ENCODE peak calls at places on chromosomes 13 and 19, in five cellular contexts. S is astrocyte, C is heart right ventricle, M is thoracic aorta, I is testis. L is an unnamed sample. For H3K36me3, the result is how much of the 10 kb centered on the place peaks cover.

GRCh38 chr13:97567510-97568243 is 133.7 kb downstream of the RAP2A start:
- DNase-seq in S (peak), C (no peak), M (no peak), I (no peak), L (peak)

GRCh38 chr13:30181856-30182651 is 125.3 kb downstream of the KATNAL1 start:
- DNase-seq in S (no peak), C (no peak), M (no peak), I (no peak), L (no peak)

GRCh38 chr13:45269204-45269603 is 68.4 kb upstream of the KCTD4 start:
- DNase-seq in S (peak), C (no peak), M (no peak), I (no peak), L (no peak)

GRCh38 chr19:3963458-3964255 is 7.2 kb downstream of the DAPK3 start:
- DNase-seq in S (no peak), C (no peak), M (no peak), I (no peak), L (no peak)

GRCh38 chr13:98232456-98232855 is 55.4 kb upstream of the RNF113B start:
- DNase-seq in S (peak), C (no peak), M (no peak), I (no peak), L (no peak)

GRCh38 chr19:42440357-42441046 is 2.2 kb downstream of the CXCL17 start:
- DNase-seq in S (peak), C (peak), M (no peak), I (peak), L (no peak)

GRCh38 chr19:38658462-38659306 is 11.2 kb downstream of the ACTN4 start:
- DNase-seq in S (peak), C (no peak), M (no peak), I (peak), L (no peak)

GRCh38 chr19:15421726-15422260 is 3.0 kb upstream of the AKAP8L start:
- DNase-seq in S (no peak), C (peak), M (no peak), I (no peak), L (no peak)

GRCh38 chr13:67123165-67123564 is 107.0 kb downstream of the PCDH9 start:
- DNase-seq in S (no peak), C (no peak), M (no peak), I (no peak), L (no peak)

GRCh38 chr19:6801397-6802086 is 29.0 kb downstream of the VAV1 start:
- DNase-seq in S (peak), C (peak), M (no peak), I (peak), L (peak)

GRCh38 chr19:38216785-38217746 is 7.0 kb downstream of the DPF1 start:
- DNase-seq in S (no peak), C (no peak), M (no peak), I (no peak), L (no peak)

GRCh38 chr13:44622259-44622658 is 46.1 kb upstream of the TSC22D1 start:
- DNase-seq in S (no peak), C (no peak), M (no peak), I (no peak), L (no peak)

GRCh38 chr19:16447015-16447384 is 24.8 kb downstream of the EPS15L1 start:
- DNase-seq in S (peak), C (peak), M (no peak), I (peak), L (peak)

GRCh38 chr19:35992902-35993765 is 1.9 kb upstream of the SDHAF1 start:
- DNase-seq in S (no peak), C (no peak), M (no peak), I (no peak), L (no peak)

GRCh38 chr13:20241593-20241992 is 9.5 kb upstream of the GJB6 start:
- DNase-seq in S (no peak), C (no peak), M (no peak), I (no peak), L (no peak)

GRCh38 chr19:30558793-30559192 is 186.6 kb downstream of the ZNF536 start:
- DNase-seq in S (no peak), C (no peak), M (no peak), I (no peak), L (no peak)

GRCh38 chr13:97976551-97977375 is 23.3 kb downstream of the IPO5 start:
- DNase-seq in S (no peak), C (peak), M (peak), I (peak), L (no peak)

GRCh38 chr13:39556856-39557255 is 46.1 kb downstream of the LHFPL6 start:
- DNase-seq in S (no peak), C (no peak), M (no peak), I (no peak), L (no peak)

GRCh38 chr13:97257800-97258799 is 36.0 kb downstream of the MBNL2 start:
- DNase-seq in S (peak), C (peak), M (peak), I (no peak), L (peak)

GRCh38 chr19:40726279-40726678 is 9.4 kb downstream of the ITPKC start:
- DNase-seq in S (no peak), C (no peak), M (no peak), I (no peak), L (no peak)

GRCh38 chr13:100530645-100531044 is 57.9 kb downstream of the GGACT start:
- DNase-seq in S (no peak), C (no peak), M (no peak), I (peak), L (no peak)

GRCh38 chr19:40366697-40367561 is 18.4 kb downstream of the PLD3 start:
- DNase-seq in S (peak), C (no peak), M (no peak), I (peak), L (no peak)

GRCh38 chr19:6519289-6519688 is 11.5 kb upstream of the TNFSF9 start:
- DNase-seq in S (peak), C (no peak), M (no peak), I (no peak), L (no peak)

GRCh38 chr13:106378263-106378662 is 157.2 kb downstream of the EFNB2 start:
- DNase-seq in S (no peak), C (no peak), M (no peak), I (peak), L (no peak)

GRCh38 chr19:28242317-28242927 is 970.5 kb downstream of the UQCRFS1 start:
- DNase-seq in S (no peak), C (no peak), M (no peak), I (peak), L (no peak)

GRCh38 chr19:34381399-34382251 is 16.6 kb downstream of the GPI start:
- DNase-seq in S (no peak), C (no peak), M (no peak), I (no peak), L (no peak)

GRCh38 chr19:34382471-34382870 is 17.5 kb downstream of the GPI start:
- DNase-seq in S (no peak), C (no peak), M (no peak), I (no peak), L (no peak)

GRCh38 chr19:34386645-34387445 is 17.4 kb upstream of the PDCD2L start:
- DNase-seq in S (no peak), C (no peak), M (no peak), I (no peak), L (no peak)

GRCh38 chr19:34380639-34381241 is 15.7 kb downstream of the GPI start:
- DNase-seq in S (no peak), C (no peak), M (no peak), I (no peak), L (no peak)

GRCh38 chr19:34383599-34383998 is 18.6 kb downstream of the GPI start:
- DNase-seq in S (no peak), C (no peak), M (no peak), I (no peak), L (no peak)
- H3K36me3 ChIP-seq in S (under half), C (half or more), M (half or more), I (under half), L (under half)

GRCh38 chr19:51521796-51522195 is 9.7 kb downstream of the SIGLEC6 start:
- DNase-seq in S (no peak), C (no peak), M (no peak), I (no peak), L (no peak)

GRCh38 chr19:51525731-51526130 is 5.7 kb downstream of the SIGLEC6 start:
- DNase-seq in S (no peak), C (no peak), M (no peak), I (no peak), L (no peak)

GRCh38 chr19:51520710-51521109 is 10.8 kb downstream of the SIGLEC6 start:
- DNase-seq in S (no peak), C (no peak), M (no peak), I (no peak), L (no peak)

GRCh38 chr19:51521357-51521756 is 10.1 kb downstream of the SIGLEC6 start:
- DNase-seq in S (no peak), C (no peak), M (no peak), I (no peak), L (no peak)

GRCh38 chr19:51524661-51525264 is 6.7 kb downstream of the SIGLEC6 start:
- DNase-seq in S (no peak), C (no peak), M (no peak), I (no peak), L (no peak)
- H3K27ac ChIP-seq in S (no peak), C (no peak), M (no peak), I (no peak), L (no peak)

DNA sequence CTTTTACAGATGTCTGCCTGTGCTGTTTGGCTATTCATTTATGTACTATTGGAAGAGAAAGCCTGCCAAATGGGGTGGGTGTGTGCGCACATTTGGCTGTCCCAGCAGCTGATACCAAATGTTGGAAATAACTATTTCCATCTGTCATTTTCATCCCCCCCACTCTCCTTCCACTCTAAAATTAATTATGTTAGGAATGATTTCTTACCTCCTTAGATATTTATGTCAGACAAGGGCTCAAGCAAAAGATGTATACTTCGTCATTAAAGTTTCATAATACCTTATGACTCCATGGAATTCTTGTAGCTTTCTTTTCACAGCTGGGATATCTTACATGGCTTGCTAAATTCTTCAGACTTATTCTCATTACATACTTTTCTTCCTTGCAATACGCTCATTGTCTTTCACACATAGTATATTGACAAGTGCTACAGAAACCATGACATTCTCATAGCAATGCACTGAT is 18.6 kb downstream of the ITM2B start:
- DNase-seq in S (no peak), C (no peak), M (no peak), I (peak), L (no peak)
- H3K36me3 ChIP-seq in S (under half), C (under half), M (under half), I (under half), L (under half)

GRCh38 chr13:113855012-113855921 is 8.6 kb downstream of the GAS6 start:
- DNase-seq in S (no peak), C (no peak), M (no peak), I (peak), L (peak)
- H3K27ac ChIP-seq in S (no peak), C (peak), M (peak), I (peak), L (no peak)

DNA sequence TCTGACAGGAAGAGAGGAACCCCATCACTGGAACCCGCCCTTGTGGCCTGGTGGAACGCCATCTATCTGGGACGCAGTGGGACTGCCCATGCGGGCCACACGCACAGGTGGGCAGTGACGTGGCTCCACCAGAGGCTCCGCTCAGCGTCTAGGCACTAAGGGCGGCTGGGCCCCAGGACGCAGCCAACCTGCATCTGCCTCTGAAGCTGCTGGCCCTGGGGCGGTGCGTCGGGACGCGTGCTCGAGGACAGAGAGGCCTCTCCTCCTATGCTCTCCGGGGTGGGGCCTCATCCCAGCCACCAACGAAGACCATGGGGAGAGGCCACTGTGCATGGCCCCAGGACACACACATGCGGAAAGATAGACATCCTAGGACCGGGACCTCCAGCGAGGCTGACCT is 18.1 kb downstream of the IZUMO4 start:
- DNase-seq in S (no peak), C (peak), M (no peak), I (no peak), L (no peak)
- H3K36me3 ChIP-seq in S (under half), C (half or more), M (half or more), I (under half), L (under half)

GRCh38 chr19:46955114-46955812 is 64.4 kb upstream of the NPAS1 start:
- DNase-seq in S (peak), C (no peak), M (no peak), I (peak), L (no peak)

GRCh38 chr19:46952874-46953273 is 66.8 kb upstream of the NPAS1 start:
- DNase-seq in S (no peak), C (no peak), M (no peak), I (no peak), L (no peak)

GRCh38 chr19:46953955-46954501 is 65.6 kb upstream of the NPAS1 start:
- DNase-seq in S (no peak), C (no peak), M (no peak), I (no peak), L (no peak)

GRCh38 chr19:46955813-46956371 is 63.7 kb upstream of the NPAS1 start:
- DNase-seq in S (no peak), C (no peak), M (no peak), I (no peak), L (no peak)

DNA sequence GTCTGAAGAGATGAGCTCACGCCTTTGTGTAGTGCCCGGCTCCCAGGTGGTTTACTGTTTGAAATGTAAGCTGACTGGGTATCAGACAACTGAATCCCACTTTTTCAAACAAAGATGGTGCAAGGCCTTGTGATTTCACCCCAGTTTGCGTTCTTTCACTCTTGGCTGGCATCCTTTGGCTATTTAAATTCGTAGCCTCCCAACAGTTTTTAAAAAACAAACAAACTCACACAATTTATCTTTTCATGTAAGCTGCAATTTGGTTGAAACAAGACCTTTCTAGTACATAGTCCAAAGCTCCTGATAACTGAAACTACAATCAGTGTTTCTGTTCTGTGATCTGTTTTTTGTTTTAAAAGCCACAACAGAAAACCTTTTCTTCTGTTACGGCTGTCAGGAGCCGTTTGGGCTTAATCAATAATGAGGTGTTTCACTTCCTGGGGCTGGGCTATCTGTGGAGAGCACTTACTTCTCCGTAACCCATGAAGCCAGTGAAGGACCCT is 65.1 kb upstream of the NPAS1 start:
- DNase-seq in S (no peak), C (no peak), M (no peak), I (no peak), L (no peak)
- H3K27ac ChIP-seq in S (peak), C (no peak), M (no peak), I (peak), L (peak)

DNA sequence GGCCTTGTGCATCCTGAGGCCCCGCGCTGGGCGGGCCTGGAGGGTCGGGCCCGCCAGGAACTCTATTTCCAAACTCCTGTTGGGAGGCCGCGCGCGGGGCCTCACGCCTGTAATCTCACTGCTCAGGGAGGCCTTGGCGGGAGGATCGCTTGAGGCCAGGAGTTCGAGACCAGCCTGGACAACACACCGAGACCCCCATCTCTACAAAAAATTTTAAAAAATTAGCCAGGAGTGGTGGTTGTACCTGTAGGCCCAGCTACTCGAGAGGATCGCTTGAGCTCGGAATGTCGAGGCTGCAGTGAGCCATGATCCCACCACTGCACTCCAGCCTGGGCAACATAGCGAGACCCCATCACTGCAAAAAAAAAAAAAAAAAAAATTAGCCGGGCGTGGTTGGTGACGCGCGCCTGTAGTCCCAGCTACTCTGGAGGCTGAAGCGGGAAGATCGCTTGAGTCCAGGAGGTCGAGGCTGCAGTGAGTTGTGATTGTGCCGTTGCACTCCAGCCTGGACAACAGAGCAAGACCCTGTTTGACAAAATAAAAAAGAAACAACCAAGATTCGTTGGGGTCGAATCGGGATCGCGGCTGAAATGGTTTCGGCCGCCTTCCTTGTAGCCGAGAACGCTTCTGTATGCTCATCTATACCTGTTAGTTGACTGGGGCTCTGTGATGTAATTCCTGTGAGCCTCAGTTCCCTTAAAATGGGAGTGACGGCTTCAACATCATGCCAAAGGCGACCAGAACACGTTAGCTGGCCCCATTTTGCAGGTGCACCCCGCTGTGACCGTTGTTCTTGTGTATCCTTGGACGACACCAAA is 636 bp downstream of the SF3A2 start:
- DNase-seq in S (no peak), C (no peak), M (no peak), I (no peak), L (no peak)
- H3K36me3 ChIP-seq in S (under half), C (under half), M (under half), I (under half), L (under half)

GRCh38 chr13:72696590-72696989 is 30.8 kb downstream of the MZT1 start:
- DNase-seq in S (peak), C (no peak), M (no peak), I (no peak), L (no peak)

GRCh38 chr13:72693832-72694231 is 33.6 kb downstream of the MZT1 start:
- DNase-seq in S (no peak), C (no peak), M (no peak), I (no peak), L (no peak)

GRCh38 chr13:72692884-72693514 is 34.4 kb downstream of the MZT1 start:
- DNase-seq in S (no peak), C (no peak), M (no peak), I (no peak), L (no peak)

GRCh38 chr13:72698164-72698563 is 29.3 kb downstream of the MZT1 start:
- DNase-seq in S (no peak), C (no peak), M (no peak), I (no peak), L (no peak)

GRCh38 chr13:72694314-72694713 is 33.1 kb downstream of the MZT1 start:
- DNase-seq in S (no peak), C (no peak), M (no peak), I (no peak), L (no peak)
- H3K27ac ChIP-seq in S (no peak), C (no peak), M (no peak), I (no peak), L (no peak)

L was measured in breast epithelium.